ENCODE peak calls at places on chromosome 17, in four cellular contexts. H is colonic mucosa, V is left lung, G is cardiac fibroblast. A is an unnamed sample.
A peak's percentile ranks its signal among the peaks of the same experiment; 100 is the strongest.

GRCh38 chr17:80872999-80873951 is 118.4 kb upstream of the CHMP6 start:
- DNase-seq in H (no peak), V (peak; percentile 55), G (no peak), A (no peak)

GRCh38 chr17:40309031-40309937 is at the start of gene RARA:
- DNase-seq in H (peak; percentile 79), V (peak; percentile 74), G (no peak), A (peak; percentile 62)

GRCh38 chr17:32349503-32349853 is 479 bp upstream of the ZNF207 start:
- DNase-seq in H (peak; percentile 31), V (no peak), G (peak; percentile 42), A (peak; percentile 25)

GRCh38 chr17:1050996-1051925 is 54.3 kb downstream of the TIMM22 start:
- DNase-seq in H (no peak), V (no peak), G (no peak), A (no peak)

GRCh38 chr17:50396261-50397110 is 837 bp downstream of the LRRC59 start:
- DNase-seq in H (peak; percentile 74), V (peak; percentile 44), G (peak; percentile 76), A (peak; percentile 65)

GRCh38 chr17:9810100-9810949 is 11.6 kb downstream of the GSG1L2 start:
- DNase-seq in H (no peak), V (no peak), G (no peak), A (no peak)

GRCh38 chr17:15106540-15106939 is 158.6 kb downstream of the PMP22 start:
- DNase-seq in H (no peak), V (no peak), G (no peak), A (peak; percentile 36)

GRCh38 chr17:4492762-4493561 is 5.7 kb upstream of the SPNS2 start:
- DNase-seq in H (peak; percentile 82), V (no peak), G (peak; percentile 30), A (peak; percentile 41)

GRCh38 chr17:17609121-17609520 is 17.6 kb upstream of the PEMT start:
- DNase-seq in H (peak; percentile 28), V (no peak), G (no peak), A (no peak)

GRCh38 chr17:65442250-65442649 is 119.2 kb downstream of the AXIN2 start:
- DNase-seq in H (no peak), V (no peak), G (no peak), A (no peak)

GRCh38 chr17:15996322-15996721 is 3.2 kb downstream of the ZSWIM7 start:
- DNase-seq in H (no peak), V (no peak), G (no peak), A (no peak)

GRCh38 chr17:3693099-3693498 is 2.9 kb downstream of the P2RX5 start:
- DNase-seq in H (no peak), V (no peak), G (no peak), A (no peak)

GRCh38 chr17:11900655-11901054 is 96.6 kb downstream of the ZNF18 start:
- DNase-seq in H (no peak), V (no peak), G (no peak), A (no peak)

GRCh38 chr17:2853722-2854580 is 57.7 kb downstream of the RAP1GAP2 start:
- DNase-seq in H (peak; percentile 53), V (no peak), G (peak; percentile 22), A (no peak)

GRCh38 chr17:37519241-37519985 is 29.7 kb downstream of the DUSP14 start:
- DNase-seq in H (no peak), V (no peak), G (no peak), A (peak; percentile 40)

GRCh38 chr17:40551874-40552768 is 13.2 kb downstream of the CCR7 start:
- DNase-seq in H (peak; percentile 27), V (no peak), G (peak; percentile 99), A (peak; percentile 99)

GRCh38 chr17:28549274-28550132 is 2.9 kb downstream of the UNC119 start:
- DNase-seq in H (no peak), V (no peak), G (no peak), A (no peak)

GRCh38 chr17:44314031-44314430 is 5.6 kb downstream of the RUNDC3A start:
- DNase-seq in H (no peak), V (no peak), G (no peak), A (no peak)

GRCh38 chr17:44314869-44315661 is 6.7 kb downstream of the RUNDC3A start:
- DNase-seq in H (no peak), V (no peak), G (peak; percentile 22), A (no peak)

GRCh38 chr17:44312396-44313104 is 4.1 kb downstream of the RUNDC3A start:
- DNase-seq in H (no peak), V (no peak), G (no peak), A (no peak)

GRCh38 chr17:44315760-44316731 is 7.6 kb downstream of the RUNDC3A start:
- DNase-seq in H (no peak), V (no peak), G (no peak), A (no peak)

DNA sequence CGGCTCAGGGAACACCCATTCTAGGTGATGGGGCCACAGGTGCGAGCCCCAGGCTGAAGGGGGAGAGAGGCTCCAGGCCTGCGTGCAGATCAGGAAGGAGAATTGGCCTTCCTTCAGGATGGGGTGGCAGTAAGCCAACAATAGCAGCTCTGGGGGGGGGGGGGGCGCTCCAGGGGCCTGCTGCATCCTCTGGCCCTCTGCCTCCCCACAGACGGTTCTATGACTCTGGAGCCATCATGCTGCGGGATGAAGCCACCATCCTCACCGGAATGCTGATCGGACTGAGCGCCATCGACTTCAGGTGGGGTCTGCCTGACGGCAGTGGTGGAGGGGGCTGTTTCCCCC is 6.1 kb downstream of the RUNDC3A start:
- DNase-seq in H (no peak), V (no peak), G (no peak), A (no peak)
- H3K4me3 ChIP-seq in H (no peak overlapping the region), V (no peak overlapping the region), G (no peak overlapping the region), A (no peak overlapping the region)

DNA sequence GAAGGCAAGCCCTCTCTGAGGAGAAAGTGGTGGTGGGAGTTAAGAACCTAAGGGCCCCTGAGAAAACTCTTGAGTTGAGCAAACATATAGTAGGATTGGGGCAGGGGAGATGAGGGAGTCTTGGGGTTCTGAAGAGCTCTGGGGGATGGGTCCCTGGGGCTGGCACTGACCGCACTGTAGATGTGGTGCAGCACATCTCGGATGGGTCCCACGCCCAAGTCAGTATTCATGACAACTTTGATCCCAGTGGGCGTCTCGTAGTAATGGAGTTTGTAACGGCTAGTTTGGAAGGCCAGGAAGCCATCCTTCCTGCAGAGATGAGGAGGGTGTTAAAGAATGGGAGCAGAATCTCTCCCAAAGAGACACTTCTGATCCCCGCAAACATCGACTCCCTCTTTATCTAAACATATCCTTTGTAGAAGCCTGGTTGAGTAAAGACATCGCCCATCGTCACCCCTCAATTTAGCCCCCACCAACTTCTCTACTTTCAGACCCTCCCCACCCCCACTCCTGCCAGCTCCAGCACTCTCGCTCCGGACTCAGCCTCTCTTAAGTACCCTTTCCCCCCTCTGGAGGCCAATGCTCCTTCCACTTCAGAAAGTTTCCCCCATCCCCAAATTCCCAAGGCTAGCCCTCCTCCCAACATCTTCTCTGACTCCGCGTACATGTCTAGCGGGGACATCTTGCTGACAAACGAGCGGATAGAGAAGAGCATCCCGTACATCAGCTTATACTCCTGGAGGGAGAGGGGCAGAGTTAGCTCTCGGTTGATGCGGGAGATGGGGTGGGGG is 710 bp downstream of the TRAPPC1 start:
- DNase-seq in H (no peak), V (no peak), G (no peak), A (peak; percentile 17)
- TF ChIP-seq CTCF in H (no peak), V (no peak), G (no peak), A (no peak)

GRCh38 chr17:68033636-68034451 is 1.7 kb upstream of the KPNA2 start:
- DNase-seq in H (no peak), V (no peak), G (peak; percentile 48), A (peak; percentile 92)
- H3K4me3 ChIP-seq in H (no peak overlapping the region), V (no peak overlapping the region), G (no peak overlapping the region), A (no peak overlapping the region)

GRCh38 chr17:69208640-69209039 is 20.0 kb downstream of the ABCA10 start:
- DNase-seq in H (no peak), V (no peak), G (no peak), A (no peak)

GRCh38 chr17:69218986-69219385 is 9.6 kb downstream of the ABCA10 start:
- DNase-seq in H (no peak), V (no peak), G (no peak), A (no peak)

GRCh38 chr17:69213059-69213813 is 15.4 kb downstream of the ABCA10 start:
- DNase-seq in H (no peak), V (no peak), G (peak; percentile 8), A (no peak)
- TF ChIP-seq CTCF in H (no peak), V (no peak), G (no peak), A (no peak)

GRCh38 chr17:7041607-7042506 is 2.0 kb downstream of the SLC16A11 start:
- DNase-seq in H (no peak), V (no peak), G (no peak), A (no peak)

GRCh38 chr17:7045492-7046126 is 1.7 kb upstream of the SLC16A11 start:
- DNase-seq in H (peak; percentile 72), V (no peak), G (peak; percentile 92), A (peak; percentile 92)

GRCh38 chr17:7043195-7043543 is 723 bp downstream of the SLC16A11 start:
- DNase-seq in H (peak; percentile 36), V (no peak), G (no peak), A (no peak)

GRCh38 chr17:7043544-7044268 is at the start of gene SLC16A11:
- DNase-seq in H (peak; percentile 59), V (no peak), G (peak; percentile 56), A (peak; percentile 84)

DNA sequence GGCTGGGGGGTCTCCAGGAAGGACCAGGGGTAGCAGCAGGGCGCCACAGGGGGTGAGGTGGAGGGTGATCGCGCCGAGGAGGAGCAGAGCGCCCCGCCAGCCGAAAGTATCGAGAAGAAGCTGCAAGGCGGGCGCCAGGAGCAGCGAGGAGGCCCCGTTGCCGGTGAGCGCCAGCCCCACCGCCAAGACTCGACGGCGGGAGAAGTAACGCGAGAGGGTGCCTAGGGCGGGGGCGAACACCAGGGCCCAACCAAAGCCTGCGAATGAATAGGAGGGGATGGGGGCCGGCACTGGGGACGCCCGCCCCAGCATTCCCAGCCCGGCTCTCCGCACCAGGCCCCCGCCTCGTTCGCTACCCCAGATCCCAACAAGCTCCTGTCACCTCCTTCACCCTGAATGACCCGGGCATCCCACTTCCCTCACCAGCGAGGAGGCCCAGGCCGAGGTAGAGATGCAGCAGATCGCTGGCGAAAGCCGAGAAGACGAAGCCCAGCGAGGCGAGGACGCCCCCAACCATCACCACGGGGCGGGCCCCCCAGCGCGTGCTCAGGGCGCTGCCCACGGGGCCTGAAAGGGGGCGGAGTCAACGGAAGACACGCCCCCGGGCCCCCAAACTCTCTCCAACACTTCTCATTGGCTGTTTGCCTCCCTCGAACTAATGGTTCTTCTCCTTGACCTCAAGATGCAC is 1.2 kb downstream of the SLC16A11 start:
- DNase-seq in H (no peak), V (no peak), G (no peak), A (peak; percentile 40)
- H3K4me3 ChIP-seq in H (peak overlapping the region; percentile 40), V (peak overlapping the region; percentile 41), G (peak overlapping the region; percentile 48), A (peak overlapping the region; percentile 53)

A was measured in choroid plexus epithelial cell.